ENCODE peak calls at places on chromosomes 3 and 15, in four cellular contexts. F is CD4-positive, alpha-beta T cell; T is choroid plexus epithelial cell; W is left ventricle myocardium superior. B is an unnamed sample.

GRCh38 chr15:59221479-59221878 is 14.8 kb downstream of the LDHAL6B start:
- DNase-seq in W (no peak), F (no peak), T (no peak), B (no peak)

GRCh38 chr15:37394402-37395099 is 294.2 kb upstream of the MEIS2 start:
- DNase-seq in F (no peak), T (no peak), W (no peak), B (no peak)

GRCh38 chr3:32815812-32816438 is 1.9 kb upstream of the TRIM71 start:
- DNase-seq in F (no peak), T (no peak), W (no peak), B (no peak)

GRCh38 chr3:42020681-42021307 is 58.9 kb upstream of the ULK4 start:
- DNase-seq in T (peak), W (no peak), F (no peak), B (no peak)

GRCh38 chr3:117454236-117454635 is 744.7 kb downstream of the TUSC7 start:
- DNase-seq in T (peak), F (no peak), W (no peak), B (no peak)

GRCh38 chr3:56314842-56315241 is 153.4 kb downstream of the ERC2 start:
- DNase-seq in W (no peak), T (peak), F (no peak), B (no peak)

GRCh38 chr15:56040081-56041035 is 46.9 kb upstream of the NEDD4 start:
- DNase-seq in W (peak), F (no peak), T (peak), B (peak)

GRCh38 chr3:147915057-147915456 is 505.9 kb downstream of the ZIC1 start:
- DNase-seq in W (no peak), F (no peak), T (peak), B (no peak)

GRCh38 chr3:197189633-197190032 is 108.8 kb downstream of the DLG1 start:
- DNase-seq in F (no peak), W (no peak), T (no peak), B (no peak)

B was measured in Right ventricle myocardium superior.